ENCODE peak calls at places on chromosomes 16 and 17, in ten cellular contexts. N, Z, E, C, S, H, P, O, Q and U are unnamed samples.

GRCh38 chr17:50153650-50154575 is 3.4 kb upstream of the PPP1R9B start:
- DNase-seq in Z (no peak), S (no peak), C (no peak), O (peak; percentile 84), N (no peak), Q (no peak), H (no peak), E (peak; percentile 88), P (peak; percentile 53), U (peak; percentile 31)

GRCh38 chr17:27481327-27481726 is 25.1 kb downstream of the KSR1 start:
- DNase-seq in P (no peak), C (peak; percentile 36), O (no peak), Z (no peak), Q (peak; percentile 73), E (no peak), S (no peak), N (no peak), H (no peak), U (no peak)

GRCh38 chr17:79931517-79932309 is 92.5 kb upstream of the CBX4 start:
- DNase-seq in Q (no peak), E (no peak), C (no peak), H (no peak), Z (no peak), N (no peak), P (no peak), S (no peak), O (no peak), U (no peak)

GRCh38 chr16:81143921-81144471 is 47.8 kb upstream of the GCSH start:
- DNase-seq in Q (no peak), O (no peak), E (no peak), S (no peak), P (no peak), C (no peak), N (peak; percentile 32), H (no peak), Z (no peak), U (no peak)

GRCh38 chr16:13897806-13898205 is 22.1 kb upstream of the ERCC4 start:
- DNase-seq in H (no peak), Z (no peak), O (no peak), P (no peak), C (no peak), E (no peak), S (no peak), N (no peak), Q (no peak), U (no peak)

GRCh38 chr17:37067555-37068111 is 118.9 kb downstream of the AATF start:
- DNase-seq in H (peak; percentile 22), O (no peak), Q (no peak), E (no peak), Z (no peak), C (no peak), S (no peak), N (peak; percentile 91), P (peak; percentile 78), U (no peak)

GRCh38 chr17:82100502-82101298 is 2.7 kb upstream of the FASN start:
- DNase-seq in Z (no peak), P (no peak), O (no peak), S (no peak), Q (no peak), N (no peak), C (no peak), H (no peak), E (no peak), U (peak; percentile 11)

GRCh38 chr17:57918017-57918895 is 37.0 kb downstream of the CUEDC1 start:
- DNase-seq in P (peak; percentile 51), Q (no peak), S (no peak), O (no peak), N (no peak), Z (no peak), C (no peak), H (no peak), E (no peak), U (no peak)

GRCh38 chr16:59249049-59249448 is 514.9 kb upstream of the GOT2 start:
- DNase-seq in H (no peak), O (no peak), E (no peak), P (no peak), S (no peak), C (no peak), Q (no peak), N (no peak), Z (no peak), U (no peak)

DNA sequence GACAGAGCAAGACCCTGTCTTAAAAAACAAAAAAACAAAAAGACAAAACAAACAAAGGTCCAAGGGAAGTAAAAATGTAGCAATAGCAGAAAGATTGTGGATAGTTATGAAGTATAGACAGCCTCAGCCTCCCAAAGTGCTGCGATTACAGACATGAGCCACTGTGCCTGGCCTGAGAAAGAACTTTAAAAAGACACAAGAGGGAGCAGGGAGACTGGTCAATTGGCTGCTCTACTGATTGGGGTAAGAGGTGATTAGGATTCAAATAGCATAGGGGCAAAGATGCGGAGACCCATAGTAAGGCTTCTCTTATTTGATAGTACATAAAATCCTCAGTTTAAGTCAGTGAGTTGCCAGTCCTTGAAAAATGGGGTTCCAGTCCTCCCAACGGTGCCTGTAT is 518.2 kb upstream of the GOT2 start:
- DNase-seq in P (no peak), C (no peak), S (no peak), Q (no peak), O (no peak), N (no peak), Z (no peak), H (no peak), E (no peak), U (no peak)
- TF ChIP-seq CTCF in P (no peak), C (no peak), S (no peak), Q (no peak), O (no peak), N (no peak), Z (no peak), H (no peak), E (no peak), U (no peak)

GRCh38 chr16:57300387-57301125 is 16.1 kb upstream of the PLLP start:
- DNase-seq in S (peak; percentile 91), N (peak; percentile 93), E (peak; percentile 100), P (peak; percentile 99), O (peak; percentile 100), Z (peak; percentile 99), H (peak; percentile 99), C (peak; percentile 99), Q (peak; percentile 99), U (peak; percentile 100)

GRCh38 chr16:57297856-57298255 is 13.4 kb upstream of the PLLP start:
- DNase-seq in Q (peak; percentile 81), O (no peak), C (peak; percentile 68), E (peak; percentile 62), S (no peak), H (no peak), Z (no peak), N (no peak), P (no peak), U (no peak)

GRCh38 chr16:57301126-57301817 is 16.8 kb upstream of the PLLP start:
- DNase-seq in Z (no peak), Q (no peak), P (no peak), H (no peak), S (no peak), N (no peak), E (peak; percentile 62), O (peak; percentile 18), C (no peak), U (no peak)

GRCh38 chr16:57299009-57299718 is 14.7 kb upstream of the PLLP start:
- DNase-seq in E (peak; percentile 90), Z (peak; percentile 62), N (peak; percentile 80), P (no peak), Q (no peak), S (no peak), H (no peak), O (no peak), C (no peak), U (no peak)

DNA sequence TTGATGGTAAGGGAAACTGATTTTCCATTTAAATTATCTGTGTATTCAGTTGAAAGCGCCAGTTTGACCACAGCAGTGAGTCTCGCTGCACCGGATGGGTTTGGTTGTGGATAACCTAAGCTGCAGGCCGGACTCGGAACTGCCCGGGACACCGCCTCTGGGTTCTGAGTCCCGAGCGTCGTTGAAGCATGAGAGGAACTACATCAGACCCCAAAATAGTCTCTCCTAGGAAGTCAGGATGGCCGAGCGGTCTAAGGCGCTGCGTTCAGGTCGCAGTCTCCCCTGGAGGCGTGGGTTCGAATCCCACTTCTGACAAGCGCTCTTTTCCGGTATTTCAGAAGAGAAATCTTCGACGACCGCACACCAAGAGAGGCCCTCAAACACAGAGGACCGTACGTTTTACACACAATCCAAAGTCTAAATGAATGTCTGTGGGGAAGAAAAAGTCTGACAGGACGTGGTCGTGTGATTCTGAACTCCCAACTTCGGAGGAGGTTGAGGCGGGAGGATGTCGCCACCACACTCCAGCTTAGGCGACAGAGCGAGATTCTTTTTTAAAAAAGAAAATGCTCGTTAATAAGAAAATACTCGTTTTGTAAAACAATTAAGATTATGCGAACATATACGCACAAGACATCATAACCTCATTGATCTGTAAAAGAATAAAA is 15.4 kb upstream of the PLLP start:
- DNase-seq in S (peak; percentile 76), O (peak; percentile 94), Q (peak; percentile 88), E (peak; percentile 97), N (peak; percentile 97), C (peak; percentile 84), Z (peak; percentile 62), H (peak; percentile 84), P (peak; percentile 97), U (peak; percentile 90)
- TF ChIP-seq CTCF in S (no peak), O (peak; percentile 70), Q (no peak), E (peak; percentile 80), N (no peak), C (no peak), Z (peak; percentile 58), H (peak; percentile 21), P (no peak), U (peak; percentile 21)

GRCh38 chr17:5785867-5786509 is 201.7 kb upstream of the NLRP1 start:
- DNase-seq in P (peak; percentile 15), N (no peak), H (no peak), Z (no peak), O (no peak), E (no peak), C (no peak), S (peak; percentile 55), Q (no peak), U (no peak)
- TF ChIP-seq CTCF in P (no peak), N (no peak), H (no peak), Z (no peak), O (no peak), E (no peak), C (no peak), S (no peak), Q (no peak), U (no peak)

GRCh38 chr16:88535181-88535856 is 34.9 kb upstream of the ZC3H18 start:
- DNase-seq in S (no peak), N (no peak), Q (no peak), P (no peak), C (no peak), Z (no peak), E (no peak), H (no peak), O (no peak), U (no peak)

GRCh38 chr16:88533381-88533831 is 36.8 kb upstream of the ZC3H18 start:
- DNase-seq in O (no peak), Q (no peak), Z (no peak), S (no peak), P (no peak), C (no peak), H (no peak), N (no peak), E (no peak), U (peak; percentile 46)

GRCh38 chr16:88535857-88536222 is 34.4 kb upstream of the ZC3H18 start:
- DNase-seq in E (no peak), H (no peak), S (no peak), Z (no peak), Q (no peak), P (no peak), O (no peak), N (no peak), C (no peak), U (no peak)

GRCh38 chr16:88533945-88534641 is 36.1 kb upstream of the ZC3H18 start:
- DNase-seq in E (peak; percentile 85), N (peak; percentile 76), H (peak; percentile 66), Q (peak; percentile 76), S (peak; percentile 99), C (no peak), O (peak; percentile 72), P (peak; percentile 58), Z (no peak), U (peak; percentile 79)

DNA sequence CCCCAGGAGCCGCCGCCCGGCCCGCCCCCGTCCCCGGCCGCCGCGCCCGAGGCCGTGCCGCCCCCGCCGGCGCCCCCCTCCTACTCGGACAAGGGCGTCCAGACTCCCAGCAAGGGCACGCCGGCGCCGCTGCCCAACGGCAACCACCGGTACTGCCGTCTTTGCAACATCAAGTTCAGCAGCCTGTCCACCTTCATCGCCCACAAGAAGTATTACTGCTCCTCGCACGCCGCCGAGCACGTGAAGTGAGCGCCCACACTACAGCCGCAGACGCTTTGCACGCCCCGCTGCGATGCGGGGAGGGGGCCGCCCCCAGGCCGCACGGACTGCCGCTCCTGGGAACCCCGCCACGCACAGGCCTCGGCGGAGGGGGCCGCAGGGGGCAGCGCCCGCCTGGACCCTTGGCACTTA is 35.5 kb upstream of the ZC3H18 start:
- DNase-seq in Z (no peak), H (no peak), Q (no peak), S (peak; percentile 82), C (no peak), N (peak; percentile 71), E (no peak), O (no peak), P (peak; percentile 35), U (peak; percentile 53)
- TF ChIP-seq CTCF in Z (no peak), H (no peak), Q (no peak), S (no peak), C (no peak), N (peak; percentile 0), E (no peak), O (no peak), P (no peak), U (no peak)